ENCODE peak calls at places on chromosomes 3 and 15, in nine cellular contexts. G, Z, N, K, O, T, U, Q and F are unnamed samples.

GRCh38 chr3:140164922-140165590 is 230.1 kb downstream of the CLSTN2 start:
- DNase-seq in G (no peak), Z (no peak), N (no peak), K (no peak), O (no peak), T (no peak), U (no peak), Q (peak), F (peak)

GRCh38 chr15:71752604-71753289 is 57.6 kb upstream of the NR2E3 start:
- DNase-seq in G (peak), Z (no peak), N (peak), K (peak), O (peak), T (no peak), U (peak), Q (peak), F (peak)

GRCh38 chr15:60396964-60397771 is 618 bp downstream of the ANXA2 start:
- DNase-seq in G (peak), Z (peak), N (peak), K (peak), O (no peak), T (peak), U (peak), Q (no peak), F (peak)

GRCh38 chr3:2099028-2099671 is 484 bp downstream of the CNTN4 start:
- DNase-seq in G (peak), Z (no peak), N (peak), K (no peak), O (peak), T (peak), U (peak), Q (no peak), F (no peak)

GRCh38 chr3:184687363-184688049 is 24.4 kb downstream of the MAGEF1 start:
- DNase-seq in G (peak), Z (no peak), N (no peak), K (no peak), O (no peak), T (no peak), U (no peak), Q (no peak), F (no peak)

GRCh38 chr3:172415323-172415722 is 32.9 kb downstream of the GHSR start:
- DNase-seq in G (no peak), Z (no peak), N (no peak), K (no peak), O (no peak), T (no peak), U (no peak), Q (no peak), F (no peak)

GRCh38 chr15:74917676-74918075 is 11.0 kb upstream of the FAM219B start:
- DNase-seq in G (no peak), Z (no peak), N (no peak), K (peak), O (no peak), T (no peak), U (no peak), Q (no peak), F (no peak)

GRCh38 chr15:40754574-40754882 is 526 bp downstream of the RMDN3 start:
- DNase-seq in G (peak), Z (no peak), N (peak), K (no peak), O (no peak), T (peak), U (no peak), Q (no peak), F (peak)

GRCh38 chr15:22227961-22228762 is 147.8 kb downstream of the OR4M2 start:
- DNase-seq in G (no peak), Z (no peak), N (no peak), K (no peak), O (no peak), T (peak), U (no peak), Q (no peak), F (no peak)

GRCh38 chr15:92666780-92667179 is 11.2 kb upstream of the FAM174B start:
- DNase-seq in G (no peak), Z (no peak), N (no peak), K (no peak), O (no peak), T (peak), U (no peak), Q (no peak), F (no peak)

GRCh38 chr15:92669432-92669831 is 13.9 kb upstream of the FAM174B start:
- DNase-seq in G (no peak), Z (no peak), N (no peak), K (no peak), O (no peak), T (no peak), U (no peak), Q (no peak), F (no peak)

GRCh38 chr15:92668086-92668485 is 12.5 kb upstream of the FAM174B start:
- DNase-seq in G (no peak), Z (no peak), N (no peak), K (no peak), O (no peak), T (no peak), U (no peak), Q (no peak), F (no peak)

GRCh38 chr15:92668620-92669019 is 13.0 kb upstream of the FAM174B start:
- DNase-seq in G (no peak), Z (no peak), N (no peak), K (no peak), O (no peak), T (no peak), U (no peak), Q (no peak), F (no peak)

DNA sequence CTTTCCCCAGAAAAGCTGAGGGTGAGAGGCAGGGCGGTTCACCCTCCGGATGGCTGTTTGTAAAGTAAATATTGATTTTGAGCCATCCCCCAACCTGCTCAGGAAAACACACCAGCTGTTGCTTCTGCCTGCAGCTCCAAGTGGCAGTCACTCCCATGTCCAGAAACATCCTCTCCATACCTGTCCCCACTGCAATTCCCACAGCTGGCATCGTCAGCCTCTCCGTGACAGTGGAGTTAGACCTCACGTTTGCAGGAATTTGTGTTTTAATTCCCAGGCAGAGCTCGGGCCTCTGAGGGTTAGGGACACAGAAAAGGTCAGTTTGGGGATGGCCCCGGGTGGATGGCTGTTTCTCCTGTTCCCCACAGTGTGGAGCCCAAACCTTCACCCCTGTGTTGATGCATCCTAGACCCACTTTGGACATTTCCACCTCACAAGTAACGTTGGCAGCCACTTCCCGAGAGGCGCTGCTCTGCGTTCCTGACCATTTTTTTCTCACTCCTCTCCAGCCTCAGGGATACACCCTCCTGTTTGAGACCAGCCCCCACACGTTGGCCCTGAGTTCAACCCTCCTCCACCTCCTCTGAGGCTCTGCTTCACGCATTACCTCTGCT is 11.8 kb upstream of the FAM174B start:
- DNase-seq in G (no peak), Z (no peak), N (no peak), K (no peak), O (no peak), T (no peak), U (no peak), Q (no peak), F (peak)
- H3K9ac ChIP-seq in G (no peak), Z (no peak), N (no peak), K (no peak), O (no peak), T (no peak), U (no peak), Q (no peak), F (no peak)

GRCh38 chr15:101190196-101190595 is 61.7 kb downstream of the CHSY1 start:
- DNase-seq in G (no peak), Z (no peak), N (no peak), K (peak), O (no peak), T (no peak), U (no peak), Q (no peak), F (no peak)

GRCh38 chr15:101187820-101188516 is 63.9 kb downstream of the CHSY1 start:
- DNase-seq in G (no peak), Z (no peak), N (no peak), K (peak), O (no peak), T (no peak), U (no peak), Q (peak), F (no peak)

GRCh38 chr15:101188517-101189340 is 63.1 kb downstream of the CHSY1 start:
- DNase-seq in G (no peak), Z (no peak), N (peak), K (peak), O (no peak), T (peak), U (no peak), Q (peak), F (peak)

GRCh38 chr15:101189708-101190107 is 62.1 kb downstream of the CHSY1 start:
- DNase-seq in G (no peak), Z (no peak), N (no peak), K (no peak), O (no peak), T (peak), U (no peak), Q (no peak), F (no peak)

DNA sequence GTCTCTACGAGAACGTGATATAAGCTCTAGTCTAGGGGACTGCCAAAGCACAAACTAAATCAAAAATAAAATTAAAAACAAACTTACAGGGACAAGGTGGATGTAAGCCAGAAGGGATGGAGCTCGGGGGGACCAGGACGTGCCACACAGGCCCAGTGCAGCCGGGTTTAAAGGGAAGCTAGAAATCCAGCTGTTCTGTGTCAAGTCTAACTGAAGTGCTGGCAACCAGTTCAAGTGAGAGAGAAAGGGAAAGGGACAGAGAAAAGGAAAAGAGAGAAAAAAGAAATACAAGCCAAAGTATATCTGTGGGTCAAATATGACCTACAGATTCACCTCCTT is 62.5 kb downstream of the CHSY1 start:
- DNase-seq in G (no peak), Z (no peak), N (no peak), K (no peak), O (no peak), T (no peak), U (no peak), Q (no peak), F (no peak)
- H3K9ac ChIP-seq in G (no peak), Z (peak), N (peak), K (peak), O (no peak), T (no peak), U (no peak), Q (peak), F (peak)

GRCh38 chr15:66721020-66721419 is 19.0 kb downstream of the SMAD6 start:
- DNase-seq in G (no peak), Z (no peak), N (no peak), K (no peak), O (no peak), T (peak), U (no peak), Q (no peak), F (no peak)

GRCh38 chr15:66721954-66722353 is 19.9 kb downstream of the SMAD6 start:
- DNase-seq in G (no peak), Z (no peak), N (no peak), K (no peak), O (no peak), T (no peak), U (no peak), Q (no peak), F (no peak)

GRCh38 chr15:66721501-66721937 is 19.5 kb downstream of the SMAD6 start:
- DNase-seq in G (no peak), Z (no peak), N (peak), K (peak), O (no peak), T (no peak), U (no peak), Q (no peak), F (peak)

GRCh38 chr15:66723826-66724731 is 22.0 kb downstream of the SMAD6 start:
- DNase-seq in G (no peak), Z (no peak), N (peak), K (peak), O (no peak), T (no peak), U (no peak), Q (peak), F (no peak)

GRCh38 chr15:66722757-66723540 is 20.9 kb downstream of the SMAD6 start:
- DNase-seq in G (no peak), Z (no peak), N (no peak), K (no peak), O (no peak), T (peak), U (no peak), Q (no peak), F (no peak)
- H3K9ac ChIP-seq in G (no peak), Z (no peak), N (no peak), K (no peak), O (no peak), T (no peak), U (no peak), Q (no peak), F (no peak)

GRCh38 chr3:124565551-124565950 is 164.7 kb upstream of the UMPS start:
- DNase-seq in G (no peak), Z (no peak), N (no peak), K (no peak), O (no peak), T (no peak), U (no peak), Q (no peak), F (no peak)
- H3K9ac ChIP-seq in G (no peak), Z (no peak), N (no peak), K (no peak), O (no peak), T (no peak), U (no peak), Q (no peak), F (no peak)

GRCh38 chr15:99169769-99170311 is 65.0 kb downstream of the SYNM start:
- DNase-seq in G (no peak), Z (no peak), N (peak), K (peak), O (no peak), T (no peak), U (no peak), Q (peak), F (no peak)
- H3K9ac ChIP-seq in G (no peak), Z (no peak), N (no peak), K (no peak), O (no peak), T (no peak), U (no peak), Q (peak), F (no peak)

GRCh38 chr3:196502775-196503181 is 790 bp downstream of the RNF168 start:
- DNase-seq in G (peak), Z (no peak), N (peak), K (peak), O (no peak), T (peak), U (no peak), Q (peak), F (peak)

GRCh38 chr3:196506687-196507086 is 3.1 kb upstream of the RNF168 start:
- DNase-seq in G (no peak), Z (no peak), N (no peak), K (no peak), O (no peak), T (no peak), U (no peak), Q (no peak), F (no peak)

GRCh38 chr3:196499807-196500524 is 3.6 kb downstream of the RNF168 start:
- DNase-seq in G (no peak), Z (no peak), N (peak), K (no peak), O (no peak), T (no peak), U (no peak), Q (no peak), F (no peak)

GRCh38 chr3:196501316-196502064 is 2.1 kb downstream of the RNF168 start:
- DNase-seq in G (no peak), Z (no peak), N (peak), K (peak), O (no peak), T (no peak), U (no peak), Q (peak), F (peak)

DNA sequence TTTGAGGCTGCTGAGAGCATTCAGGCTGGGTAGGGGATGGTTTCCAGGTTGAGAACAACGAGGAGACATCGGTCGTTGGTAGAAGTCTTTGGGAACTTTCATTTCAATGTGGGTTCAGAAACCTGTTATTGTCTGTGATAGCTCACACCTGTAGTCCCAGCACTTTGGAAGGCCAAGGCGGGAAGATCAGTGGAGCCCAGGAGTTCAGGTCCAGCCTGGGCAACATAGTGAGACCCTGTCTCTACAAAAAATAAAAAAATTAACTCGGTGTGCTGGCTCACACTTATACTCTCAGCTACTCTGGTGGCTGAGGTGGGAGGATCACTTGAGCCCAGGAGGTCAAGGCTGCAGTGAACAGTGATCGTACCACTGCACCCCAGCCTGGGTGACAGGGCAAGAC is 988 bp upstream of the RNF168 start:
- DNase-seq in G (no peak), Z (no peak), N (no peak), K (no peak), O (no peak), T (no peak), U (no peak), Q (no peak), F (no peak)
- H3K9ac ChIP-seq in G (no peak), Z (no peak), N (no peak), K (no peak), O (peak), T (no peak), U (no peak), Q (no peak), F (no peak)

DNA sequence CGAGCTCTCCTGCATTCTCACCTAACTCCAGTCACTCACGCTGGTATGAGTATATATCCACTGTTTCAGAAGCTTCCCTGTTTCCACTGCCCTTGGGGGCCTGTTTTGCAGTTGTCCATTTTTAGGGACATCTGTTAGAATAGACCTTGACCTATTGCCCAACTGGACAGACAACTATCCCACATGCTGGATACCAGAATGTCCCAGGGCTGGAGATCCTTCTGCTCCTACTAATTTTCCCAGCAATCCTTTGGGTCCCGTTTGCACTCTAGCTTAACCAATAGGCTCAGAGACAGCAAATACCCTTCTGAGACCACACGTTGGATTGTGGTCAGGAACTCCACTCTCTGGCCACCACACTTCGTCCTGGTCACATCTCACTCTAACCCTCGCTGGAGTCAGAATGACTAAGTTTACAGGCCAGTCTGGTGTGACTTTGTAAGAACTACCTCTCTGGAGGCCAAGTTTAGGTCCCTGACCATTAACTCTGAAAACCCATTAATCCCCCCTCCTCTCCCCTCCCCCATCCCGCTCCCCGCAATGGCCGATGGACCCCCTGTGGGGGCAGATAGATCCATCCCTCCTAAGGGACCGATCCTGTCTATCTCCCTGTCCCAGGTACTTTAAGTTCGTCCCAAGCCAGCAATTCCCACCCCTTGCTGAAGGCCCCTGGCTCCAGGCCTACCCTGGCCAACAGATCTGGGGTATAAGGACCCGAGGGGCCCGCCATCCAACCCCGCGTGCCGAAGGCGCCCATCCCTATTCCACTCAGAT is 35.5 kb downstream of the HMCES start:
- DNase-seq in G (peak), Z (no peak), N (peak), K (peak), O (no peak), T (no peak), U (peak), Q (no peak), F (peak)
- H3K9ac ChIP-seq in G (peak), Z (peak), N (peak), K (peak), O (peak), T (peak), U (peak), Q (peak), F (peak)

GRCh38 chr3:50341537-50341936 is 901 bp upstream of the RASSF1 start:
- DNase-seq in G (no peak), Z (no peak), N (no peak), K (no peak), O (no peak), T (peak), U (no peak), Q (no peak), F (no peak)

GRCh38 chr3:50338989-50339388 is 1.6 kb downstream of the RASSF1 start:
- DNase-seq in G (no peak), Z (no peak), N (peak), K (no peak), O (no peak), T (no peak), U (no peak), Q (no peak), F (no peak)

GRCh38 chr3:50341996-50342732 is 1.5 kb upstream of the RASSF1 start:
- DNase-seq in G (no peak), Z (no peak), N (no peak), K (no peak), O (no peak), T (peak), U (no peak), Q (no peak), F (no peak)

GRCh38 chr3:50339485-50340196 is 995 bp downstream of the RASSF1 start:
- DNase-seq in G (no peak), Z (no peak), N (peak), K (peak), O (no peak), T (no peak), U (no peak), Q (no peak), F (no peak)

DNA sequence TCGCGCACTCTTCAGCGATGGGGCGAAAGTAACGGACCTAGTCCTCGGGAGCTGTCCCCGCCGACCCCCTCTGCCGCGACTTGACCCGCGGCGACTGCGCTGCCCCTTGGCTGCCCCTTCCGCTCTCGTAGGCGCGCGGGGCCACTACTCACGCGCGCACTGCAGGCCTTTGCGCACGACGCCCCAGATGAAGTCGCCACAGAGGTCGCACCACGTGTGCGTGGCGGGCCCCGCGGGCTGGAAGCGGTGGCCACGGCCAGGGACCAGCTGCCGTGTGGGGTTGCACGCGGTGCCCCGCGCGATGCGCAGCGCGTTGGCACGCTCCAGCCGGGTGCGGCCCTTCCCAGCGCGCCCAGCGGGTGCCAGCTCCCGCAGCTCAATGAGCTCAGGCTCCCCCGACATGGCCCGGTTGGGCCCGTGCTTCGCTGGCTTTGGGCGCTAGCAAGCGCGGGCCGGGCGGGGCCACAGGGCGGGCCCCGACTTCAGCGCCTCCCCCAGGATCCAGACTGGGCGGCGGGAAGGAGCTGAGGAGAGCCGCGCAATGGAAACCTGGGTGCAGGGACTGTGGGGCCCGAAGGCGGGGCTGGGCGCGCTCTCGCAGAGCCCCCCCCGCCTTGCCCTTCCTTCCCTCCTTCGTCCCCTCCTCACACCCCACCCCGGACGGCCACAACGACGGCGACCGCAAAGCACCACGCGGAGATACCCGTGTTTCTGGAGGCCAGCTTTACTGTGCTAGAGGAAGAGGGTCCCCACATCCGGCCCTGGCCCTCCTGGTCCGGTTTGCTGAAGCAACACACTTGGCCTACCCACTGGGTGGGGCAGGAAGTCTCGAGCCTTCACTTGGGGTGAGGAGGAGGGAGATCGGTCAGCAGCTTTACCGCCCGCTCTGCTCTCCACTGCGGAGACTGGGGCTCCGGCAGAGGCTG is at the start of gene RASSF1:
- DNase-seq in G (no peak), Z (no peak), N (peak), K (no peak), O (no peak), T (peak), U (peak), Q (no peak), F (no peak)
- H3K9ac ChIP-seq in G (no peak), Z (peak), N (peak), K (peak), O (no peak), T (no peak), U (no peak), Q (peak), F (no peak)